ENCODE peak calls at places on chromosome X, in ten cellular contexts. One of them, this sample, is unnamed.

GRCh38 chrX:19487520-19488200 is 27.6 kb downstream of the MAP3K15 start:
- DNase-seq in naive B cell: no peak
- DNase-seq in activated naive CD4-positive, alpha-beta T cell: no peak
- DNase-seq in ureter: no peak
- DNase-seq in astrocyte of the spinal cord: no peak
- DNase-seq in pons: no peak
- DNase-seq in ELR: no peak
- DNase-seq in activated CD8-positive, alpha-beta memory T cell treated with anti-CD3 and anti-CD28 coated beads for 1 hour: no peak
- DNase-seq in NCI-H1092 treated with DMSO at 0.1 percent for 48 hours: no peak
- DNase-seq in T-cell: no peak
- DNase-seq in this sample: no peak

GRCh38 chrX:65596270-65596669 is 61.7 kb upstream of the LAS1L start:
- DNase-seq in naive B cell: no peak
- DNase-seq in activated naive CD4-positive, alpha-beta T cell: peak
- DNase-seq in ureter: no peak
- DNase-seq in astrocyte of the spinal cord: peak
- DNase-seq in pons: no peak
- DNase-seq in ELR: peak
- DNase-seq in activated CD8-positive, alpha-beta memory T cell treated with anti-CD3 and anti-CD28 coated beads for 1 hour: peak
- DNase-seq in NCI-H1092 treated with DMSO at 0.1 percent for 48 hours: no peak
- DNase-seq in T-cell: peak
- DNase-seq in this sample: no peak

GRCh38 chrX:138775501-138775900 is 64.0 kb upstream of the FGF13 start:
- DNase-seq in naive B cell: no peak
- DNase-seq in activated naive CD4-positive, alpha-beta T cell: no peak
- DNase-seq in ureter: no peak
- DNase-seq in astrocyte of the spinal cord: peak
- DNase-seq in pons: peak
- DNase-seq in ELR: peak
- DNase-seq in activated CD8-positive, alpha-beta memory T cell treated with anti-CD3 and anti-CD28 coated beads for 1 hour: no peak
- DNase-seq in NCI-H1092 treated with DMSO at 0.1 percent for 48 hours: peak
- DNase-seq in T-cell: no peak
- DNase-seq in this sample: no peak

GRCh38 chrX:31333181-31333831 is 261.5 kb upstream of the FTHL17 start:
- DNase-seq in naive B cell: no peak
- DNase-seq in activated naive CD4-positive, alpha-beta T cell: no peak
- DNase-seq in ureter: no peak
- DNase-seq in astrocyte of the spinal cord: peak
- DNase-seq in pons: no peak
- DNase-seq in ELR: peak
- DNase-seq in activated CD8-positive, alpha-beta memory T cell treated with anti-CD3 and anti-CD28 coated beads for 1 hour: no peak
- DNase-seq in NCI-H1092 treated with DMSO at 0.1 percent for 48 hours: no peak
- DNase-seq in T-cell: no peak
- DNase-seq in this sample: no peak

GRCh38 chrX:1368385-1368698 is 23.6 kb downstream of the SLC25A6 start:
- DNase-seq in naive B cell: no peak
- DNase-seq in activated naive CD4-positive, alpha-beta T cell: no peak
- DNase-seq in ureter: no peak
- DNase-seq in astrocyte of the spinal cord: no peak
- DNase-seq in pons: no peak
- DNase-seq in ELR: no peak
- DNase-seq in activated CD8-positive, alpha-beta memory T cell treated with anti-CD3 and anti-CD28 coated beads for 1 hour: no peak
- DNase-seq in NCI-H1092 treated with DMSO at 0.1 percent for 48 hours: no peak
- DNase-seq in T-cell: no peak
- DNase-seq in this sample: no peak

GRCh38 chrX:137342969-137343368 is 223.0 kb upstream of the ZIC3 start:
- DNase-seq in naive B cell: no peak
- DNase-seq in activated naive CD4-positive, alpha-beta T cell: no peak
- DNase-seq in ureter: no peak
- DNase-seq in astrocyte of the spinal cord: no peak
- DNase-seq in pons: no peak
- DNase-seq in ELR: no peak
- DNase-seq in activated CD8-positive, alpha-beta memory T cell treated with anti-CD3 and anti-CD28 coated beads for 1 hour: no peak
- DNase-seq in NCI-H1092 treated with DMSO at 0.1 percent for 48 hours: no peak
- DNase-seq in T-cell: no peak
- DNase-seq in this sample: no peak

GRCh38 chrX:75107863-75108509 is 48.1 kb downstream of the ABCB7 start:
- DNase-seq in naive B cell: no peak
- DNase-seq in activated naive CD4-positive, alpha-beta T cell: no peak
- DNase-seq in ureter: no peak
- DNase-seq in astrocyte of the spinal cord: no peak
- DNase-seq in pons: no peak
- DNase-seq in ELR: no peak
- DNase-seq in activated CD8-positive, alpha-beta memory T cell treated with anti-CD3 and anti-CD28 coated beads for 1 hour: no peak
- DNase-seq in NCI-H1092 treated with DMSO at 0.1 percent for 48 hours: no peak
- DNase-seq in T-cell: no peak
- DNase-seq in this sample: no peak

GRCh38 chrX:19744231-19744630 is 143.2 kb downstream of the SH3KBP1 start:
- DNase-seq in naive B cell: no peak
- DNase-seq in activated naive CD4-positive, alpha-beta T cell: no peak
- DNase-seq in ureter: no peak
- DNase-seq in astrocyte of the spinal cord: no peak
- DNase-seq in pons: no peak
- DNase-seq in ELR: no peak
- DNase-seq in activated CD8-positive, alpha-beta memory T cell treated with anti-CD3 and anti-CD28 coated beads for 1 hour: no peak
- DNase-seq in NCI-H1092 treated with DMSO at 0.1 percent for 48 hours: no peak
- DNase-seq in T-cell: no peak
- DNase-seq in this sample: no peak

GRCh38 chrX:154693394-154693793 is 40.0 kb upstream of the CTAG2 start:
- DNase-seq in naive B cell: no peak
- DNase-seq in activated naive CD4-positive, alpha-beta T cell: no peak
- DNase-seq in ureter: no peak
- DNase-seq in astrocyte of the spinal cord: no peak
- DNase-seq in pons: no peak
- DNase-seq in ELR: no peak
- DNase-seq in activated CD8-positive, alpha-beta memory T cell treated with anti-CD3 and anti-CD28 coated beads for 1 hour: no peak
- DNase-seq in NCI-H1092 treated with DMSO at 0.1 percent for 48 hours: no peak
- DNase-seq in T-cell: no peak
- DNase-seq in this sample: no peak

GRCh38 chrX:110669572-110669971 is 126.0 kb downstream of the CHRDL1 start:
- DNase-seq in naive B cell: no peak
- DNase-seq in activated naive CD4-positive, alpha-beta T cell: no peak
- DNase-seq in ureter: no peak
- DNase-seq in astrocyte of the spinal cord: no peak
- DNase-seq in pons: no peak
- DNase-seq in ELR: no peak
- DNase-seq in activated CD8-positive, alpha-beta memory T cell treated with anti-CD3 and anti-CD28 coated beads for 1 hour: no peak
- DNase-seq in NCI-H1092 treated with DMSO at 0.1 percent for 48 hours: no peak
- DNase-seq in T-cell: no peak
- DNase-seq in this sample: no peak

GRCh38 chrX:68175569-68175968 is 257.7 kb downstream of the OPHN1 start:
- DNase-seq in naive B cell: no peak
- DNase-seq in activated naive CD4-positive, alpha-beta T cell: no peak
- DNase-seq in ureter: no peak
- DNase-seq in astrocyte of the spinal cord: peak
- DNase-seq in pons: no peak
- DNase-seq in ELR: peak
- DNase-seq in activated CD8-positive, alpha-beta memory T cell treated with anti-CD3 and anti-CD28 coated beads for 1 hour: no peak
- DNase-seq in NCI-H1092 treated with DMSO at 0.1 percent for 48 hours: no peak
- DNase-seq in T-cell: no peak
- DNase-seq in this sample: no peak

GRCh38 chrX:71253253-71254091 is 468 bp downstream of the ZMYM3 start:
- DNase-seq in naive B cell: peak
- DNase-seq in activated naive CD4-positive, alpha-beta T cell: no peak
- DNase-seq in ureter: peak
- DNase-seq in astrocyte of the spinal cord: peak
- DNase-seq in pons: no peak
- DNase-seq in ELR: peak
- DNase-seq in activated CD8-positive, alpha-beta memory T cell treated with anti-CD3 and anti-CD28 coated beads for 1 hour: no peak
- DNase-seq in NCI-H1092 treated with DMSO at 0.1 percent for 48 hours: peak
- DNase-seq in T-cell: peak
- DNase-seq in this sample: peak

GRCh38 chrX:16771483-16772398 is 14.5 kb upstream of the TXLNG start:
- DNase-seq in naive B cell: no peak
- DNase-seq in activated naive CD4-positive, alpha-beta T cell: no peak
- DNase-seq in ureter: no peak
- DNase-seq in astrocyte of the spinal cord: peak
- DNase-seq in pons: no peak
- DNase-seq in ELR: peak
- DNase-seq in activated CD8-positive, alpha-beta memory T cell treated with anti-CD3 and anti-CD28 coated beads for 1 hour: no peak
- DNase-seq in NCI-H1092 treated with DMSO at 0.1 percent for 48 hours: no peak
- DNase-seq in T-cell: no peak
- DNase-seq in this sample: no peak

GRCh38 chrX:150157291-150157690 is 205.8 kb upstream of the MAMLD1 start:
- DNase-seq in naive B cell: no peak
- DNase-seq in activated naive CD4-positive, alpha-beta T cell: no peak
- DNase-seq in ureter: no peak
- DNase-seq in astrocyte of the spinal cord: no peak
- DNase-seq in pons: no peak
- DNase-seq in ELR: no peak
- DNase-seq in activated CD8-positive, alpha-beta memory T cell treated with anti-CD3 and anti-CD28 coated beads for 1 hour: no peak
- DNase-seq in NCI-H1092 treated with DMSO at 0.1 percent for 48 hours: no peak
- DNase-seq in T-cell: no peak
- DNase-seq in this sample: no peak

GRCh38 chrX:75989806-75990590 is 182.9 kb upstream of the PBDC1 start:
- DNase-seq in naive B cell: no peak
- DNase-seq in activated naive CD4-positive, alpha-beta T cell: no peak
- DNase-seq in ureter: no peak
- DNase-seq in astrocyte of the spinal cord: no peak
- DNase-seq in pons: no peak
- DNase-seq in ELR: no peak
- DNase-seq in activated CD8-positive, alpha-beta memory T cell treated with anti-CD3 and anti-CD28 coated beads for 1 hour: no peak
- DNase-seq in NCI-H1092 treated with DMSO at 0.1 percent for 48 hours: no peak
- DNase-seq in T-cell: no peak
- DNase-seq in this sample: no peak

GRCh38 chrX:10617186-10617963 is 3.0 kb downstream of the MID1 start:
- DNase-seq in naive B cell: no peak
- DNase-seq in activated naive CD4-positive, alpha-beta T cell: no peak
- DNase-seq in ureter: no peak
- DNase-seq in astrocyte of the spinal cord: no peak
- DNase-seq in pons: no peak
- DNase-seq in ELR: no peak
- DNase-seq in activated CD8-positive, alpha-beta memory T cell treated with anti-CD3 and anti-CD28 coated beads for 1 hour: no peak
- DNase-seq in NCI-H1092 treated with DMSO at 0.1 percent for 48 hours: no peak
- DNase-seq in T-cell: no peak
- DNase-seq in this sample: no peak

GRCh38 chrX:65866762-65867161 is 173.1 kb downstream of the VSIG4 start:
- DNase-seq in naive B cell: no peak
- DNase-seq in activated naive CD4-positive, alpha-beta T cell: no peak
- DNase-seq in ureter: no peak
- DNase-seq in astrocyte of the spinal cord: no peak
- DNase-seq in pons: no peak
- DNase-seq in ELR: no peak
- DNase-seq in activated CD8-positive, alpha-beta memory T cell treated with anti-CD3 and anti-CD28 coated beads for 1 hour: no peak
- DNase-seq in NCI-H1092 treated with DMSO at 0.1 percent for 48 hours: no peak
- DNase-seq in T-cell: no peak
- DNase-seq in this sample: no peak

GRCh38 chrX:45309096-45309495 is 108.4 kb upstream of the DIPK2B start:
- DNase-seq in naive B cell: no peak
- DNase-seq in activated naive CD4-positive, alpha-beta T cell: no peak
- DNase-seq in ureter: no peak
- DNase-seq in astrocyte of the spinal cord: peak
- DNase-seq in pons: no peak
- DNase-seq in ELR: peak
- DNase-seq in activated CD8-positive, alpha-beta memory T cell treated with anti-CD3 and anti-CD28 coated beads for 1 hour: no peak
- DNase-seq in NCI-H1092 treated with DMSO at 0.1 percent for 48 hours: no peak
- DNase-seq in T-cell: no peak
- DNase-seq in this sample: no peak

GRCh38 chrX:11137543-11138139 is 26.5 kb downstream of the HCCS start:
- DNase-seq in naive B cell: no peak
- DNase-seq in activated naive CD4-positive, alpha-beta T cell: no peak
- DNase-seq in ureter: no peak
- DNase-seq in astrocyte of the spinal cord: peak
- DNase-seq in pons: peak
- DNase-seq in ELR: peak
- DNase-seq in activated CD8-positive, alpha-beta memory T cell treated with anti-CD3 and anti-CD28 coated beads for 1 hour: no peak
- DNase-seq in NCI-H1092 treated with DMSO at 0.1 percent for 48 hours: no peak
- DNase-seq in T-cell: no peak
- DNase-seq in this sample: no peak

GRCh38 chrX:155745792-155746191 is 133.0 kb upstream of the TMLHE start:
- DNase-seq in naive B cell: no peak
- DNase-seq in activated naive CD4-positive, alpha-beta T cell: no peak
- DNase-seq in ureter: peak
- DNase-seq in astrocyte of the spinal cord: peak
- DNase-seq in pons: no peak
- DNase-seq in ELR: no peak
- DNase-seq in activated CD8-positive, alpha-beta memory T cell treated with anti-CD3 and anti-CD28 coated beads for 1 hour: no peak
- DNase-seq in NCI-H1092 treated with DMSO at 0.1 percent for 48 hours: peak
- DNase-seq in T-cell: no peak
- DNase-seq in this sample: no peak

GRCh38 chrX:155880586-155881157 is 473 bp upstream of the VAMP7 start:
- DNase-seq in naive B cell: no peak
- DNase-seq in activated naive CD4-positive, alpha-beta T cell: no peak
- DNase-seq in ureter: no peak
- DNase-seq in astrocyte of the spinal cord: no peak
- DNase-seq in pons: peak
- DNase-seq in ELR: peak
- DNase-seq in activated CD8-positive, alpha-beta memory T cell treated with anti-CD3 and anti-CD28 coated beads for 1 hour: no peak
- DNase-seq in NCI-H1092 treated with DMSO at 0.1 percent for 48 hours: no peak
- DNase-seq in T-cell: no peak
- DNase-seq in this sample: no peak

GRCh38 chrX:5397409-5397808 is 831.3 kb downstream of the NLGN4X start:
- DNase-seq in naive B cell: no peak
- DNase-seq in activated naive CD4-positive, alpha-beta T cell: no peak
- DNase-seq in ureter: no peak
- DNase-seq in astrocyte of the spinal cord: no peak
- DNase-seq in pons: no peak
- DNase-seq in ELR: no peak
- DNase-seq in activated CD8-positive, alpha-beta memory T cell treated with anti-CD3 and anti-CD28 coated beads for 1 hour: no peak
- DNase-seq in NCI-H1092 treated with DMSO at 0.1 percent for 48 hours: no peak
- DNase-seq in T-cell: no peak
- DNase-seq in this sample: no peak

GRCh38 chrX:10725071-10725470 is 104.7 kb upstream of the MID1 start:
- DNase-seq in naive B cell: no peak
- DNase-seq in activated naive CD4-positive, alpha-beta T cell: no peak
- DNase-seq in ureter: no peak
- DNase-seq in astrocyte of the spinal cord: no peak
- DNase-seq in pons: no peak
- DNase-seq in ELR: no peak
- DNase-seq in activated CD8-positive, alpha-beta memory T cell treated with anti-CD3 and anti-CD28 coated beads for 1 hour: no peak
- DNase-seq in NCI-H1092 treated with DMSO at 0.1 percent for 48 hours: no peak
- DNase-seq in T-cell: no peak
- DNase-seq in this sample: no peak

GRCh38 chrX:72128881-72129280 is 2.8 kb downstream of the RTL5 start:
- DNase-seq in naive B cell: peak
- DNase-seq in activated naive CD4-positive, alpha-beta T cell: no peak
- DNase-seq in ureter: no peak
- DNase-seq in astrocyte of the spinal cord: no peak
- DNase-seq in pons: no peak
- DNase-seq in ELR: peak
- DNase-seq in activated CD8-positive, alpha-beta memory T cell treated with anti-CD3 and anti-CD28 coated beads for 1 hour: no peak
- DNase-seq in NCI-H1092 treated with DMSO at 0.1 percent for 48 hours: peak
- DNase-seq in T-cell: no peak
- DNase-seq in this sample: no peak

GRCh38 chrX:96568088-96568487 is 116.6 kb upstream of the DIAPH2 start:
- DNase-seq in naive B cell: no peak
- DNase-seq in activated naive CD4-positive, alpha-beta T cell: no peak
- DNase-seq in ureter: no peak
- DNase-seq in astrocyte of the spinal cord: no peak
- DNase-seq in pons: no peak
- DNase-seq in ELR: no peak
- DNase-seq in activated CD8-positive, alpha-beta memory T cell treated with anti-CD3 and anti-CD28 coated beads for 1 hour: no peak
- DNase-seq in NCI-H1092 treated with DMSO at 0.1 percent for 48 hours: no peak
- DNase-seq in T-cell: no peak
- DNase-seq in this sample: no peak

GRCh38 chrX:526295-527224 is 104.0 kb upstream of the SHOX start:
- DNase-seq in naive B cell: no peak
- DNase-seq in activated naive CD4-positive, alpha-beta T cell: no peak
- DNase-seq in ureter: no peak
- DNase-seq in astrocyte of the spinal cord: no peak
- DNase-seq in pons: no peak
- DNase-seq in ELR: no peak
- DNase-seq in activated CD8-positive, alpha-beta memory T cell treated with anti-CD3 and anti-CD28 coated beads for 1 hour: no peak
- DNase-seq in NCI-H1092 treated with DMSO at 0.1 percent for 48 hours: no peak
- DNase-seq in T-cell: no peak
- DNase-seq in this sample: no peak

GRCh38 chrX:21176927-21177571 is 197.2 kb upstream of the CNKSR2 start:
- DNase-seq in naive B cell: no peak
- DNase-seq in activated naive CD4-positive, alpha-beta T cell: no peak
- DNase-seq in ureter: no peak
- DNase-seq in astrocyte of the spinal cord: peak
- DNase-seq in pons: no peak
- DNase-seq in ELR: no peak
- DNase-seq in activated CD8-positive, alpha-beta memory T cell treated with anti-CD3 and anti-CD28 coated beads for 1 hour: no peak
- DNase-seq in NCI-H1092 treated with DMSO at 0.1 percent for 48 hours: peak
- DNase-seq in T-cell: no peak
- DNase-seq in this sample: no peak

GRCh38 chrX:112636951-112637541 is 42.7 kb downstream of the LHFPL1 start:
- DNase-seq in naive B cell: no peak
- DNase-seq in activated naive CD4-positive, alpha-beta T cell: no peak
- DNase-seq in ureter: no peak
- DNase-seq in astrocyte of the spinal cord: peak
- DNase-seq in pons: no peak
- DNase-seq in ELR: peak
- DNase-seq in activated CD8-positive, alpha-beta memory T cell treated with anti-CD3 and anti-CD28 coated beads for 1 hour: no peak
- DNase-seq in NCI-H1092 treated with DMSO at 0.1 percent for 48 hours: no peak
- DNase-seq in T-cell: no peak
- DNase-seq in this sample: no peak

This sample was measured in activated B cell treated with CpG ODN at 0.5 μM for 24 hours.